ENCODE peak calls at places on chromosomes 1 and 21, in four cellular contexts. A, V, C and X are unnamed samples.

GRCh38 chr1:101081496-101082282 is 56.1 kb upstream of the DPH5 start:
- DNase-seq in A (no peak), V (no peak), C (no peak), X (no peak)

GRCh38 chr1:9413143-9413876 is 120.6 kb downstream of the SPSB1 start:
- DNase-seq in A (peak; percentile 45), V (peak; percentile 69), C (no peak), X (peak; percentile 83)

GRCh38 chr1:162639718-162640117 is 7.5 kb downstream of the DDR2 start:
- DNase-seq in A (no peak), V (no peak), C (no peak), X (no peak)

GRCh38 chr1:163131981-163132380 is 62.8 kb downstream of the RGS4 start:
- DNase-seq in A (no peak), V (no peak), C (no peak), X (no peak)

GRCh38 chr21:35400233-35400939 is 351.3 kb upstream of the RUNX1 start:
- DNase-seq in A (peak; percentile 44), V (peak; percentile 25), C (no peak), X (peak; percentile 44)

GRCh38 chr1:223748773-223749733 is 36.7 kb downstream of the CAPN2 start:
- DNase-seq in A (peak; percentile 44), V (no peak), C (peak; percentile 73), X (peak; percentile 31)

GRCh38 chr1:39326836-39327235 is 122.3 kb downstream of the MACF1 start:
- DNase-seq in A (no peak), V (no peak), C (no peak), X (no peak)

GRCh38 chr1:232655041-232655745 is 25.3 kb upstream of the SIPA1L2 start:
- DNase-seq in A (no peak), V (no peak), C (no peak), X (no peak)

GRCh38 chr1:202029727-202030126 is 19.3 kb downstream of the ELF3 start:
- DNase-seq in A (no peak), V (no peak), C (no peak), X (no peak)

GRCh38 chr1:32377541-32378220 is 15.3 kb downstream of the TSSK3 start:
- DNase-seq in A (no peak), V (no peak), C (no peak), X (no peak)

GRCh38 chr1:11676386-11677103 is 4.4 kb downstream of the MAD2L2 start:
- DNase-seq in A (no peak), V (no peak), C (no peak), X (no peak)

GRCh38 chr1:227429447-227430359 is 111.4 kb upstream of the CDC42BPA start:
- DNase-seq in A (no peak), V (peak; percentile 53), C (no peak), X (no peak)

GRCh38 chr1:15408890-15409399 is 743 bp upstream of the EFHD2 start:
- DNase-seq in A (no peak), V (no peak), C (no peak), X (no peak)

GRCh38 chr1:43881415-43881814 is 52.2 kb upstream of the ARTN start:
- DNase-seq in A (no peak), V (no peak), C (no peak), X (no peak)

GRCh38 chr1:173295995-173296394 is 88.9 kb upstream of the TNFSF4 start:
- DNase-seq in A (no peak), V (no peak), C (no peak), X (peak; percentile 5)

GRCh38 chr1:79554620-79555160 is 548.2 kb upstream of the ADGRL4 start:
- DNase-seq in A (no peak), V (no peak), C (no peak), X (peak; percentile 2)

GRCh38 chr1:223319913-223320600 is 43.9 kb downstream of the SUSD4 start:
- DNase-seq in A (no peak), V (no peak), C (no peak), X (no peak)

GRCh38 chr1:88327391-88328267 is 356.4 kb upstream of the PKN2 start:
- DNase-seq in A (peak; percentile 51), V (peak; percentile 80), C (no peak), X (peak; percentile 76)

GRCh38 chr1:43452789-43453441 is 816 bp downstream of the HYI start:
- DNase-seq in A (no peak), V (peak; percentile 32), C (no peak), X (peak; percentile 13)

GRCh38 chr1:43382027-43382771 is 7.4 kb downstream of the MED8 start:
- DNase-seq in A (no peak), V (no peak), C (peak; percentile 62), X (no peak)

GRCh38 chr1:113479713-113480676 is 89.7 kb downstream of the MAGI3 start:
- DNase-seq in A (no peak), V (no peak), C (no peak), X (no peak)

GRCh38 chr1:32240140-32240951 is 6.7 kb upstream of the FAM167B start:
- DNase-seq in A (peak; percentile 77), V (no peak), C (peak; percentile 75), X (no peak)

GRCh38 chr1:144101397-144102050 is 129.7 kb upstream of the FAM72C start:
- DNase-seq in A (no peak), V (no peak), C (peak; percentile 34), X (no peak)

GRCh38 chr1:183308719-183309118 is 109.5 kb downstream of the NMNAT2 start:
- DNase-seq in A (no peak), V (no peak), C (no peak), X (no peak)

GRCh38 chr21:28635541-28635940 is 357.1 kb downstream of the LTN1 start:
- DNase-seq in A (no peak), V (no peak), C (no peak), X (no peak)

GRCh38 chr1:182304218-182305016 is 87.2 kb downstream of the GLUL start:
- DNase-seq in A (no peak), V (no peak), C (no peak), X (no peak)

GRCh38 chr21:33855190-33855589 is 60.4 kb downstream of the ATP5PO start:
- DNase-seq in A (no peak), V (no peak), C (no peak), X (no peak)

GRCh38 chr1:168783831-168784230 is 54.8 kb upstream of the DPT start:
- DNase-seq in A (no peak), V (peak; percentile 56), C (no peak), X (peak; percentile 58)

GRCh38 chr1:4083171-4084052 is 183.3 kb upstream of the C1orf174 start:
- DNase-seq in A (no peak), V (no peak), C (no peak), X (no peak)

GRCh38 chr1:3907031-3907534 is 7.0 kb upstream of the C1orf174 start:
- DNase-seq in A (no peak), V (no peak), C (no peak), X (no peak)